ENCODE peak calls at places on chromosome 19, in four cellular contexts. L is body of pancreas, O is lung, M is mesendoderm. I is an unnamed sample.

GRCh38 chr19:55646889-55647731 is 902 bp upstream of the CCDC106 start:
- DNase-seq in L (no peak), O (no peak), M (no peak), I (no peak)

GRCh38 chr19:19133985-19134384 is 4.3 kb downstream of the TMEM161A start:
- DNase-seq in L (no peak), O (no peak), M (no peak), I (no peak)

GRCh38 chr19:44747739-44748425 is 626 bp upstream of the BCL3 start:
- DNase-seq in L (peak; percentile 69), O (peak; percentile 79), M (peak; percentile 79), I (peak; percentile 87)

GRCh38 chr19:10112895-10113591 is 1.6 kb downstream of the P2RY11 start:
- DNase-seq in L (peak; percentile 61), O (no peak), M (peak; percentile 78), I (peak; percentile 60)

GRCh38 chr19:13163609-13164364 is 13.6 kb downstream of the IER2 start:
- DNase-seq in L (peak; percentile 86), O (peak; percentile 73), M (peak; percentile 97), I (peak; percentile 62)

GRCh38 chr19:45824041-45824471 is 8.9 kb upstream of the RSPH6A start:
- DNase-seq in L (peak; percentile 52), O (no peak), M (no peak), I (peak; percentile 22)

GRCh38 chr19:47545061-47545948 is 27.6 kb downstream of the ZNF541 start:
- DNase-seq in L (no peak), O (no peak), M (no peak), I (no peak)

GRCh38 chr19:55962186-55962585 is 14.6 kb downstream of the NLRP8 start:
- DNase-seq in L (no peak), O (no peak), M (no peak), I (no peak)

GRCh38 chr19:54893406-54893805 is 12.5 kb upstream of the NCR1 start:
- DNase-seq in L (no peak), O (no peak), M (peak; percentile 89), I (peak; percentile 5)

GRCh38 chr19:39385629-39386411 is 5.1 kb downstream of the PAF1 start:
- DNase-seq in L (no peak), O (no peak), M (peak; percentile 50), I (no peak)

GRCh38 chr19:39038098-39038497 is 5.7 kb upstream of the FBXO27 start:
- DNase-seq in L (peak; percentile 52), O (peak; percentile 39), M (peak; percentile 81), I (peak; percentile 80)

GRCh38 chr19:29665826-29666633 is 769 bp downstream of the PLEKHF1 start:
- DNase-seq in L (no peak), O (no peak), M (peak; percentile 79), I (peak; percentile 30)

GRCh38 chr19:13153627-13154240 is 3.5 kb downstream of the IER2 start:
- DNase-seq in L (peak; percentile 59), O (no peak), M (peak; percentile 72), I (peak; percentile 33)

GRCh38 chr19:42480335-42481095 is 37.8 kb upstream of the CXCL17 start:
- DNase-seq in L (peak; percentile 26), O (peak; percentile 34), M (peak; percentile 71), I (no peak)

GRCh38 chr19:28631931-28632330 is 581.0 kb downstream of the UQCRFS1 start:
- DNase-seq in L (no peak), O (no peak), M (no peak), I (no peak)

GRCh38 chr19:5948697-5949564 is 29.0 kb downstream of the RANBP3 start:
- DNase-seq in L (no peak), O (no peak), M (no peak), I (no peak)

GRCh38 chr19:19280561-19280960 is 7.5 kb upstream of the TM6SF2 start:
- DNase-seq in L (no peak), O (no peak), M (no peak), I (no peak)

GRCh38 chr19:2032296-2032941 is 16.9 kb upstream of the BTBD2 start:
- DNase-seq in L (peak; percentile 99), O (peak; percentile 97), M (no peak), I (peak; percentile 94)

GRCh38 chr19:49999371-50000010 is 25.7 kb downstream of the VRK3 start:
- DNase-seq in L (no peak), O (no peak), M (no peak), I (no peak)

GRCh38 chr19:2755811-2756210 is 16.0 kb upstream of the SLC39A3 start:
- DNase-seq in L (no peak), O (no peak), M (no peak), I (no peak)

GRCh38 chr19:40721140-40721486 is 4.2 kb downstream of the ITPKC start:
- DNase-seq in L (no peak), O (no peak), M (no peak), I (no peak)

GRCh38 chr19:56312787-56313343 is 1.8 kb downstream of the ZSCAN5A start:
- DNase-seq in L (no peak), O (no peak), M (no peak), I (no peak)

GRCh38 chr19:2477732-2478191 is 1.8 kb downstream of the GADD45B start:
- DNase-seq in L (no peak), O (peak; percentile 41), M (no peak), I (no peak)

GRCh38 chr19:33458807-33459206 is 62.8 kb downstream of the PEPD start:
- DNase-seq in L (no peak), O (no peak), M (no peak), I (no peak)

GRCh38 chr19:20233105-20233504 is 66.1 kb downstream of the ZNF486 start:
- DNase-seq in L (peak; percentile 30), O (no peak), M (no peak), I (no peak)

GRCh38 chr19:49921871-49922755 is 6.9 kb upstream of the ATF5 start:
- DNase-seq in L (no peak), O (no peak), M (no peak), I (no peak)

GRCh38 chr19:29806098-29806866 is 5.5 kb upstream of the CCNE1 start:
- DNase-seq in L (no peak), O (no peak), M (peak; percentile 63), I (no peak)

GRCh38 chr19:13291913-13292312 is 141.7 kb downstream of the IER2 start:
- DNase-seq in L (no peak), O (no peak), M (no peak), I (no peak)

GRCh38 chr19:17953869-17954268 is 13.0 kb upstream of the KCNN1 start:
- DNase-seq in L (no peak), O (no peak), M (peak; percentile 29), I (no peak)
- H3K36me3 ChIP-seq in L (no peaks in the 10 kb centered on the region), O (no peaks in the 10 kb centered on the region), M (no peaks in the 10 kb centered on the region), I (no peaks in the 10 kb centered on the region)

GRCh38 chr19:48658483-48658882 is 12.5 kb upstream of the CA11 start:
- DNase-seq in L (no peak), O (no peak), M (no peak), I (no peak)

GRCh38 chr19:48661746-48662145 is 11.1 kb downstream of the NTN5 start:
- DNase-seq in L (no peak), O (no peak), M (no peak), I (no peak)

GRCh38 chr19:48663667-48664066 is 9.2 kb downstream of the NTN5 start:
- DNase-seq in L (no peak), O (no peak), M (no peak), I (no peak)

GRCh38 chr19:48659768-48660167 is 13.0 kb downstream of the NTN5 start:
- DNase-seq in L (no peak), O (peak; percentile 74), M (no peak), I (peak; percentile 47)

DNA sequence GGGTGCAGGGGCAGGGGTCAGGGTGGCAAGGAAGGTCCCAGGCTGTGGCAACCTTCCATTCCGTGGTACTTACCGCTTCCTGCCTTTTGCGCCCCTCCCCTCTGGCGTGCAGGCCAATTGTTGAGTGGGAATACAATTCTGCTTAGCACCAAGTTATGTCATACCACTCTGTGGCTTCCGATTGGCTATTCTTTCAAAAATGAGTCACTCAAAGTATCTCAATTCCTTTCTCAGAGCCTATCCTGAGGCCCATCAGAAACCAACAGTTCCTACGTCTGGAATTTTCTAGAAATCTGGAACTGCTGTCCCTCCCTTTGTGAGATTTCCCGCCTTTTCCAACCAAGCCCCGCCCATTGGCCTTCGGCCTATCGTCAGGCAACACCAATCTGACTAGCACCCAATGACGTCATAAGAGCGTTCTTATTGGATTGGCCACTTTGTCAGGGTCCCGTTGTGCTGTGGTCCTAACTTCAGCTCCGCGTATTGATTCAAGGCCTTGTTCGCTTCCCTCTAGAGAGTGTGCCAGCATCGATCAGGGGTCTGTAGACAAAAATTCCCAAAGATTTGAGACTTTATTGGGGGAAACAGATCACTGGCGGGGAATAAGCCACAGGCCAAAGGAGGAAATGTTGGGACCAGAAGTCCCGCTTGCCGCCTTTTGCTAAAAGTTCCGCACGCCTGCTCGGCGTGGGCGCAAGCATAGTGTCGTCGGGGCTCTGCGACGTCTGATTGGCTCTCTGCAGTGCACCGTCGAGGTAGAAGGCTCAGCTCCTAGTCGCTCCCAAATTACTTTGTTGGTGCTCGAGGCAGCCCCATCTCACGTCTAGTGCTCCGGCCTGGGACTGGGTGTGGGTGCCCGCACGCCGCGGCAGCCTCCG is 11.7 kb downstream of the NTN5 start:
- DNase-seq in L (peak; percentile 84), O (peak; percentile 93), M (peak; percentile 86), I (peak; percentile 84)
- H3K27ac ChIP-seq in L (peak overlapping the region; percentile 42), O (peak overlapping the region; percentile 77), M (no peak overlapping the region), I (peak overlapping the region; percentile 32)

DNA sequence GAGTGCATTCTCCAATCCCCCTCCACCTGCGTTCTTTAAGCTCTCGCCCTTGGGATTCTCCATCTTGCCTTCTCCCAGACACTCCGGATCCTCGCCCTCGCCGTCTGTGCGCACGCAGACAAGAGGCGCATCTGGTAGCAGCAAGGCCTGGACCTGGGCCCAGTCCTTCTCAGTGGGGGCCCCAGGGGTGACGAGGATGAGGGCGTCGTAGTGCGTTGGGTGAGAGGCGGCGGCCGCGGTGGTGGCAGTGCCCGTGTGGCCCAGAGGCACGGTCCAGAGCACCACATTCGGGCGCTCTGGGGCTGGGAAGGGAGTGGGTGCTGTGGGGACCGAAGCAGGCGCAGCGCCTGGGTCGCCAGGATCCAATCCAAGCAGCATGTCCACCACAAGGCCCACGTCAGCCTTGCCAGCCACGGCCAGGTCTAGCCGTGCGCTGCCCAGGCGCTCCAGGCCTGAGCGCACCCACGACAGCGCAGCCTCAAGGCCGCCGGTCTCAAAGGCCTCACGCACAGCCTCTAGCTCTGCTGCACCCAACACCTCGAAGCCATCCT is 3.1 kb downstream of the IRGQ start:
- DNase-seq in L (no peak), O (no peak), M (no peak), I (no peak)
- H3K36me3 ChIP-seq in L (no peaks in the 10 kb centered on the region), O (peaks cover 25% of the 10 kb centered on the region), M (no peaks in the 10 kb centered on the region), I (no peaks in the 10 kb centered on the region)

GRCh38 chr19:15897026-15897737 is 692 bp downstream of the CYP4F2 start:
- DNase-seq in L (no peak), O (no peak), M (no peak), I (no peak)
- H3K27ac ChIP-seq in L (no peak overlapping the region), O (no peak overlapping the region), M (no peak overlapping the region), I (peak overlapping the region; percentile 38)

I was measured in small intestine.